ENCODE peak calls at places on chromosomes 1 and 21, in ten cellular contexts. Q is lower leg skin; P is psoas muscle; B is CD8-positive, alpha-beta T cell; D is Peyer's patch; U is Panc1; E is coronary artery; C is neural crest cell; T is ovary; X is AG10803. L is an unnamed sample.

GRCh38 chr1:184118051-184118450 is 66.5 kb downstream of the TSEN15 start:
- DNase-seq in P (no peak), C (no peak), B (no peak), D (no peak), T (no peak), U (no peak), X (peak; percentile 92), E (no peak), Q (no peak), L (no peak)

GRCh38 chr1:186212574-186213224 is 162.4 kb downstream of the TPR start:
- DNase-seq in T (no peak), E (no peak), D (no peak), B (no peak), Q (peak; percentile 37), U (peak; percentile 63), X (peak; percentile 98), P (no peak), C (peak; percentile 28), L (peak; percentile 41)

GRCh38 chr21:20802201-20802600 is 196.0 kb upstream of the NCAM2 start:
- DNase-seq in U (no peak), Q (no peak), X (no peak), C (no peak), E (no peak), P (no peak), T (no peak), B (no peak), D (no peak), L (no peak)

GRCh38 chr1:15022069-15022468 is 131.5 kb upstream of the TMEM51 start:
- DNase-seq in C (no peak), X (no peak), B (no peak), T (no peak), D (no peak), U (no peak), E (no peak), P (no peak), Q (no peak), L (no peak)

GRCh38 chr1:241749041-241749798 is 97.1 kb downstream of the WDR64 start:
- DNase-seq in C (no peak), X (peak; percentile 45), U (no peak), D (no peak), T (no peak), E (no peak), B (no peak), P (no peak), Q (no peak), L (no peak)

GRCh38 chr1:4110888-4111287 is 210.8 kb upstream of the C1orf174 start:
- DNase-seq in Q (no peak), E (no peak), P (no peak), B (no peak), D (no peak), T (no peak), C (no peak), U (no peak), X (no peak), L (no peak)

GRCh38 chr1:32013386-32014198 is at the start of gene KHDRBS1:
- DNase-seq in E (peak; percentile 100), C (peak; percentile 96), B (peak; percentile 97), T (peak; percentile 99), Q (peak; percentile 98), D (peak; percentile 98), U (peak; percentile 93), P (peak; percentile 99), X (peak; percentile 98), L (peak; percentile 99)

GRCh38 chr1:94105501-94105952 is 15.4 kb downstream of the ABCA4 start:
- DNase-seq in P (no peak), U (no peak), B (no peak), D (no peak), T (no peak), C (no peak), E (no peak), X (no peak), Q (no peak), L (no peak)

GRCh38 chr1:48203287-48203900 is 19.1 kb upstream of the SLC5A9 start:
- DNase-seq in Q (no peak), P (no peak), X (no peak), U (peak; percentile 18), T (no peak), C (no peak), B (no peak), E (no peak), D (no peak), L (peak; percentile 23)

GRCh38 chr1:231045318-231045717 is 5.3 kb upstream of the FAM89A start:
- DNase-seq in P (no peak), X (no peak), T (no peak), U (no peak), B (no peak), D (no peak), E (no peak), C (no peak), Q (no peak), L (no peak)

GRCh38 chr1:155504207-155504606 is 58.4 kb downstream of the ASH1L start:
- DNase-seq in T (no peak), C (no peak), P (no peak), B (no peak), U (peak; percentile 12), D (no peak), E (no peak), X (peak; percentile 18), Q (no peak), L (no peak)

DNA sequence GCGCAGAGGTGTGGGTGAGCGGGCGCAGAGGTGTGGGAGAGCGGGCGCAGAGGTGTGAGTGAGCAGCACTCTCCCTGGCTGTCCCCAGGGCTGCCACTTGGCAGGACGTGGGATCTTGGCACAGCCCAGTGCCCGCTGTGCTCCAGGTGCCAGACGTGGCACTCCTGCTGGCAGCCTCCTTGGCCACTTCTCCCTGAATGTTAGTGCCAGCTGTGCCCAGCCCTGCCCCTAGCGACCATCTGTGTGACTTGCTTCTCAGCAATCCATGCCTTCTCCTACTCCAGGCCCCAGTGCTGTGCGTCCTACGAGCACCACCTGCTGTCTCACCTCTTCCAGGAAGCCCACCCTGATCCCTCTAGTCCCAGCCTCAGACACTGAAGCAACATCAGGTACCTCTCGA is 30.5 kb downstream of the KRTAP10-1 start:
- DNase-seq in E (no peak), P (peak; percentile 46), T (no peak), Q (peak; percentile 28), D (no peak), X (peak; percentile 7), B (no peak), U (no peak), C (no peak), L (no peak)
- TF ChIP-seq CTCF in E (no peak), P (peak; percentile 30), T (no peak), Q (no peak), D (no peak), X (peak; percentile 26), B (no peak), U (no peak), C (no peak), L (no peak)

GRCh38 chr1:74856174-74856573 is 123.2 kb downstream of the TYW3 start:
- DNase-seq in X (no peak), C (no peak), P (no peak), T (no peak), Q (no peak), E (no peak), D (no peak), B (no peak), U (no peak), L (no peak)
- TF ChIP-seq CTCF in X (no peak), C (no peak), P (no peak), T (no peak), Q (no peak), E (no peak), D (no peak), B (no peak), U (no peak), L (no peak)

GRCh38 chr1:225021037-225021436 is 91.6 kb downstream of the DNAH14 start:
- DNase-seq in C (no peak), P (no peak), D (no peak), Q (no peak), B (no peak), U (no peak), X (no peak), T (no peak), E (no peak), L (no peak)

GRCh38 chr1:225026701-225027100 is 97.2 kb downstream of the DNAH14 start:
- DNase-seq in E (no peak), T (no peak), B (no peak), U (no peak), P (no peak), C (no peak), D (no peak), Q (no peak), X (no peak), L (no peak)
- TF ChIP-seq CTCF in E (no peak), T (no peak), B (no peak), U (no peak), P (no peak), C (no peak), D (no peak), Q (no peak), X (no peak), L (no peak)

GRCh38 chr1:9428601-9429368 is 110.5 kb upstream of the SLC25A33 start:
- DNase-seq in X (peak; percentile 97), Q (peak; percentile 99), D (peak; percentile 100), P (peak; percentile 98), U (peak; percentile 99), E (peak; percentile 99), B (peak; percentile 100), C (peak; percentile 97), T (peak; percentile 100), L (peak; percentile 99)
- TF ChIP-seq CTCF in X (peak; percentile 30), Q (no peak), D (no peak), P (no peak), U (no peak), E (no peak), B (no peak), C (peak; percentile 26), T (no peak), L (no peak)

GRCh38 chr1:25611843-25612242 is 4.7 kb upstream of the MAN1C1 start:
- DNase-seq in E (no peak), Q (no peak), T (no peak), C (no peak), D (no peak), X (no peak), U (no peak), B (no peak), P (no peak), L (no peak)

GRCh38 chr1:25609921-25610320 is 6.7 kb upstream of the MAN1C1 start:
- DNase-seq in T (no peak), Q (no peak), B (no peak), E (no peak), P (no peak), C (no peak), D (no peak), X (peak; percentile 43), U (no peak), L (no peak)

GRCh38 chr1:25612421-25612820 is 4.2 kb upstream of the MAN1C1 start:
- DNase-seq in E (no peak), B (no peak), T (no peak), Q (no peak), U (no peak), D (no peak), X (no peak), P (no peak), C (no peak), L (no peak)

GRCh38 chr1:25613091-25613490 is 3.5 kb upstream of the MAN1C1 start:
- DNase-seq in Q (no peak), X (no peak), B (no peak), D (no peak), E (no peak), C (no peak), T (no peak), U (no peak), P (no peak), L (no peak)

GRCh38 chr1:25610822-25611630 is 5.6 kb upstream of the MAN1C1 start:
- DNase-seq in E (no peak), T (no peak), Q (no peak), X (peak; percentile 25), U (no peak), P (no peak), C (no peak), B (no peak), D (no peak), L (no peak)
- TF ChIP-seq CTCF in E (no peak), T (no peak), Q (no peak), X (peak; percentile 67), U (peak; percentile 53), P (no peak), C (no peak), B (peak; percentile 31), D (no peak), L (no peak)